ENCODE peak calls at places on chromosomes 3 and 15, in ten cellular contexts. B, U, H, T, K, E, Q, R, C and P are unnamed samples.

GRCh38 chr15:25556136-25556535 is 117.3 kb upstream of the UBE3A start:
- DNase-seq in B (no peak), U (no peak), H (no peak), T (no peak), K (no peak), E (no peak), Q (no peak), R (peak), C (no peak), P (no peak)

GRCh38 chr15:41840673-41841072 is 2.0 kb downstream of the PLA2G4B start:
- DNase-seq in B (no peak), U (no peak), H (no peak), T (peak), K (no peak), E (no peak), Q (no peak), R (no peak), C (no peak), P (no peak)

GRCh38 chr3:188526057-188526456 is 372.1 kb downstream of the LPP start:
- DNase-seq in B (no peak), U (no peak), H (no peak), T (peak), K (no peak), E (no peak), Q (no peak), R (no peak), C (no peak), P (peak)

GRCh38 chr3:24640330-24640877 is 145.8 kb upstream of the THRB start:
- DNase-seq in B (peak), U (no peak), H (no peak), T (peak), K (peak), E (no peak), Q (no peak), R (peak), C (peak), P (peak)

GRCh38 chr15:96421211-96421610 is 90.7 kb downstream of the NR2F2 start:
- DNase-seq in B (no peak), U (no peak), H (no peak), T (no peak), K (no peak), E (no peak), Q (no peak), R (peak), C (no peak), P (no peak)

GRCh38 chr3:191087391-191087790 is 111.7 kb upstream of the OSTN start:
- DNase-seq in B (no peak), U (no peak), H (no peak), T (no peak), K (no peak), E (no peak), Q (no peak), R (no peak), C (no peak), P (peak)

GRCh38 chr15:73052679-73053397 is 575 bp downstream of the NEO1 start:
- DNase-seq in B (peak), U (peak), H (peak), T (peak), K (peak), E (peak), Q (peak), R (peak), C (peak), P (no peak)

GRCh38 chr15:71667228-71667627 is 143.1 kb upstream of the NR2E3 start:
- DNase-seq in B (no peak), U (no peak), H (no peak), T (no peak), K (no peak), E (no peak), Q (no peak), R (no peak), C (no peak), P (no peak)

GRCh38 chr3:170418422-170419300 is at the start of gene CLDN11:
- DNase-seq in B (no peak), U (no peak), H (no peak), T (no peak), K (no peak), E (no peak), Q (peak), R (peak), C (peak), P (peak)

GRCh38 chr3:123338021-123338619 is 110.8 kb downstream of the ADCY5 start:
- DNase-seq in B (no peak), U (no peak), H (no peak), T (peak), K (peak), E (peak), Q (no peak), R (no peak), C (no peak), P (no peak)

GRCh38 chr3:20142517-20142916 is 43.5 kb downstream of the SGO1 start:
- DNase-seq in B (no peak), U (no peak), H (no peak), T (no peak), K (no peak), E (no peak), Q (no peak), R (no peak), C (no peak), P (no peak)

GRCh38 chr15:41585140-41586047 is 26.4 kb downstream of the TYRO3 start:
- DNase-seq in B (no peak), U (no peak), H (no peak), T (peak), K (peak), E (peak), Q (peak), R (peak), C (peak), P (peak)

GRCh38 chr3:53056442-53056841 is 10.6 kb upstream of the SFMBT1 start:
- DNase-seq in B (no peak), U (no peak), H (no peak), T (no peak), K (no peak), E (no peak), Q (no peak), R (peak), C (no peak), P (no peak)

GRCh38 chr3:186142556-186142955 is 33.7 kb upstream of the ETV5 start:
- DNase-seq in B (no peak), U (no peak), H (peak), T (no peak), K (no peak), E (no peak), Q (no peak), R (no peak), C (no peak), P (no peak)

GRCh38 chr3:45547202-45547701 is 47.3 kb upstream of the LIMD1 start:
- DNase-seq in B (no peak), U (no peak), H (no peak), T (no peak), K (peak), E (no peak), Q (no peak), R (no peak), C (no peak), P (peak)

GRCh38 chr15:50778089-50778488 is 12.6 kb upstream of the SPPL2A start:
- DNase-seq in B (no peak), U (no peak), H (no peak), T (peak), K (no peak), E (no peak), Q (no peak), R (no peak), C (no peak), P (no peak)

GRCh38 chr15:39582286-39582976 is 1.6 kb downstream of the THBS1 start:
- DNase-seq in B (no peak), U (no peak), H (no peak), T (no peak), K (peak), E (no peak), Q (peak), R (no peak), C (no peak), P (peak)
- H3K4me3 ChIP-seq in B (no peak), U (peak), H (no peak), T (peak), K (peak), E (no peak), Q (peak), R (peak), C (no peak), P (peak)

DNA sequence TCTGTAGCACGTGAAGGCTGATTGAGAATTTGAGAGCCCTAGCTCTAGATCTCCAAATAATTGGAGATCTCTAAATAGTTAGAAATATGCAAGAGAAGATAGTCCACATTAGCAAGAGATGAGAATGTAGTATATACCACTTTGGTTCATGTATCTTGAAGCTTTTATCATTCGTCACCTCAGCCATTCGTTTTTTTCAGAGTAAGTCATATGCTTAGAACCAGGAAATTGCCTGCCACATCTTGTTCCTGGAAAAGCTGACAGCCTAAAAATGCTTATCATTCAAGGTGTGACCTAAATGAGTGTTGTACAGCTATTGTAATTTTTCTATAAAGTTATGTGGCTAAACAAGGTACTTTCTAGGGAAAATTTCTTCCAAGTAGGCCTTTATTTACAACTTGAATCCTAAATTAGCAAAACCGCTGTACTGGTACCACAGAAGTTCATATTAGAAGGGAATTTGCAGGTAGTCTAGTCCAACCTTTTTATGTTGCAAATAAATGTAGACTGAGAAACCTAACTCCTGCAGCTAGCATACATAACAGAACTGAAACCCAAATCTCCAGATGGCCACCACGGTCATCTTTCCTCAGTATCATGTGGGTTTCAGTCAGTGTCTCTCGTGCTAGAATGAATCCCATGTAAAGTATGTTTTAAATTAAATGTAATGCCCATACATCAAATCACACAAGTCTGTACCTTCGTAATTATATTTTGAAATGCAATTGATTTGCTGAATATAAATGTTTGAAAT is 48.6 kb downstream of the FNDC3B start:
- DNase-seq in B (no peak), U (no peak), H (peak), T (peak), K (peak), E (no peak), Q (no peak), R (no peak), C (no peak), P (no peak)
- H3K4me3 ChIP-seq in B (no peak), U (no peak), H (no peak), T (no peak), K (no peak), E (no peak), Q (no peak), R (no peak), C (no peak), P (no peak)

GRCh38 chr3:122247825-122248185 is 64.3 kb downstream of the CASR start:
- DNase-seq in B (no peak), U (no peak), H (peak), T (no peak), K (no peak), E (no peak), Q (no peak), R (no peak), C (no peak), P (peak)

GRCh38 chr3:122247087-122247824 is 63.8 kb downstream of the CASR start:
- DNase-seq in B (no peak), U (no peak), H (peak), T (no peak), K (no peak), E (no peak), Q (no peak), R (no peak), C (no peak), P (no peak)

GRCh38 chr3:122246214-122246613 is 62.7 kb downstream of the CASR start:
- DNase-seq in B (no peak), U (no peak), H (no peak), T (no peak), K (no peak), E (no peak), Q (no peak), R (no peak), C (no peak), P (no peak)

GRCh38 chr3:122251428-122251827 is 68.0 kb downstream of the CASR start:
- DNase-seq in B (no peak), U (no peak), H (peak), T (no peak), K (no peak), E (no peak), Q (no peak), R (no peak), C (no peak), P (no peak)

DNA sequence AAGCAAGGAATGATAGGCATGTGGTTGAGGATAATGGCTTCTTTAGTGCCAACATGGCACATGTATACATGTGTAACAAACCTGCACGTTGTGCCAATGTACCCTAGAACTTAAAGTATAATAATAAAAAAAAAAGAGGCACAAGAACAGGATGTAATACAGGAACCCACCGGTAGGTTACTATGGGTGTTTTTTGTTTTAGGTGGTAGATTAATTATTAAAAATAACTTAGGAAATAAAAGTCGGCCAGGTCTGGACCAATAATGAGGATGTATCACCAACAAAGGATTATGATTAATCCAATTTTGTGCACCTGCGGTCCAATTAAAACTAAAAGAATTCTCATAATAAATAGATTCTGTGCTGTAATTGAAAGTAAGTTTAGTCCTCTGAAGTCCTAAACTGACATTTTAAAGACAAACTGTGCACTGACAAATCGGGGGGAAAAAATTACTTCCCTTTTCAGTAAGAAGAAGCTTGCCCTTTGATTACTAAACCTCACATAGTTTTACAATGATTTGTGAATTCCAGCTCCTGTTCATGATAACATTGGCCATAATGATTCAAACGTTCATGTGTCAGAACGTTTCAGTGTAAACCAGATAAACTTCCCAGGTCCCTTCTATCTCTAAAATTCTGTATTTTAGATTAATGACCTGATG is 62.2 kb downstream of the CASR start:
- DNase-seq in B (no peak), U (no peak), H (peak), T (peak), K (no peak), E (no peak), Q (no peak), R (no peak), C (no peak), P (peak)
- H3K4me3 ChIP-seq in B (no peak), U (no peak), H (peak), T (no peak), K (no peak), E (peak), Q (no peak), R (no peak), C (peak), P (peak)

GRCh38 chr15:67108122-67108871 is 42.9 kb downstream of the SMAD3 start:
- DNase-seq in B (no peak), U (no peak), H (no peak), T (no peak), K (no peak), E (no peak), Q (peak), R (no peak), C (no peak), P (peak)
- H3K4me3 ChIP-seq in B (no peak), U (no peak), H (no peak), T (no peak), K (no peak), E (no peak), Q (no peak), R (no peak), C (no peak), P (no peak)

GRCh38 chr3:98902341-98902740 is 846 bp upstream of the DCBLD2 start:
- DNase-seq in B (no peak), U (no peak), H (peak), T (no peak), K (no peak), E (no peak), Q (no peak), R (no peak), C (no peak), P (no peak)
- H3K4me3 ChIP-seq in B (peak), U (peak), H (peak), T (no peak), K (peak), E (peak), Q (peak), R (peak), C (peak), P (peak)

GRCh38 chr3:114830652-114831051 is 316.4 kb downstream of the ZBTB20 start:
- DNase-seq in B (no peak), U (no peak), H (no peak), T (peak), K (no peak), E (no peak), Q (no peak), R (no peak), C (no peak), P (no peak)

GRCh38 chr3:114834175-114834940 is 312.7 kb downstream of the ZBTB20 start:
- DNase-seq in B (no peak), U (no peak), H (no peak), T (no peak), K (no peak), E (no peak), Q (no peak), R (no peak), C (no peak), P (no peak)

GRCh38 chr3:114827495-114827894 is 319.6 kb downstream of the ZBTB20 start:
- DNase-seq in B (peak), U (no peak), H (peak), T (peak), K (no peak), E (no peak), Q (no peak), R (peak), C (peak), P (no peak)

GRCh38 chr3:114824014-114824413 is 323.1 kb downstream of the ZBTB20 start:
- DNase-seq in B (no peak), U (no peak), H (no peak), T (no peak), K (no peak), E (no peak), Q (no peak), R (no peak), C (no peak), P (no peak)

DNA sequence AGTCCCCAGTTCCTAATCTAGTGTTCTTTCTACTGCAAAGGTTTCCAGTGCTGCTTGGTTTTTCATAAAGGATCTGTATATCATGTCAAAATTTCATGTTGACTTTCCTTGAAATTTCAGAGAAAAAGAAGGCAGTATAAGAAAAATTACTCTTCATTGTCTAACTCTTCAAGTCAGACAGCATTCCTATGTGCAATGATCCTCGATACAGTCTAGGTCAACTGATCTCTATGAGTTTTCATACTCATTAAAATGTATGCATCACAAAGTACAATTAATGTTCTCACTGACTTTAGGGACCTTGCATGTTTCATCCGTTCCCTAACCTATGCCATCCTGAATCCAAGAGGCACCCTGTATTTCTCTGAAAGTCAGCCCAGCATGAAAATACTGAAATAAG is 317.3 kb downstream of the ZBTB20 start:
- DNase-seq in B (no peak), U (no peak), H (no peak), T (peak), K (no peak), E (no peak), Q (no peak), R (no peak), C (no peak), P (no peak)
- H3K4me3 ChIP-seq in B (no peak), U (no peak), H (no peak), T (no peak), K (no peak), E (no peak), Q (no peak), R (no peak), C (no peak), P (no peak)

DNA sequence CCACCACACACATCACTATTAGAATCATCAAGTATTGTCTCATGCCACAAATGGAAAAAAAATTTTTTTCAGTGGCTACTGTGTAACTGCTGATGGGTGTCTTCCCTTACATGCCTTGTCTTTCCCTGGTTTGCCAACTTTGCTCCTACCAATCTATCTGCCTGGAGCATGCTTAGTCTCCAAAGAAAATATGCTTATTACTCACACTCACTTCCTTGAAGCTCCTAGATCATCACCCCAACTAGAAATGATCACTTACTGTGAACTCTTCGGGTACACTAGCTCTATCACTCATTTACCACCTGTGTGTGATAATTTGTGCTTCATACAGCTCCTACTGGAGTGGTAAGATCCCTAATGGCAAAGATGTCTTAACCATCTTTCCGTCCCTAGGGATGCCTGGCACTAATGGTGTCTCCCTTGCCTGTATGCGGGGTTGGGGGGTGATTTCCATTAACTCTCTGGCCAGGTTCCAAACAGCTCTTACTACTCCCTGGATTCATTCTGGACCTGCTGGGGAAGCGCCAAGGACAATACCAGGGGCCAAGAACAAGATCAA is 799 bp downstream of the VPS33B start:
- DNase-seq in B (no peak), U (no peak), H (peak), T (no peak), K (no peak), E (no peak), Q (no peak), R (no peak), C (peak), P (peak)
- H3K4me3 ChIP-seq in B (peak), U (peak), H (peak), T (peak), K (peak), E (peak), Q (peak), R (peak), C (peak), P (peak)

DNA sequence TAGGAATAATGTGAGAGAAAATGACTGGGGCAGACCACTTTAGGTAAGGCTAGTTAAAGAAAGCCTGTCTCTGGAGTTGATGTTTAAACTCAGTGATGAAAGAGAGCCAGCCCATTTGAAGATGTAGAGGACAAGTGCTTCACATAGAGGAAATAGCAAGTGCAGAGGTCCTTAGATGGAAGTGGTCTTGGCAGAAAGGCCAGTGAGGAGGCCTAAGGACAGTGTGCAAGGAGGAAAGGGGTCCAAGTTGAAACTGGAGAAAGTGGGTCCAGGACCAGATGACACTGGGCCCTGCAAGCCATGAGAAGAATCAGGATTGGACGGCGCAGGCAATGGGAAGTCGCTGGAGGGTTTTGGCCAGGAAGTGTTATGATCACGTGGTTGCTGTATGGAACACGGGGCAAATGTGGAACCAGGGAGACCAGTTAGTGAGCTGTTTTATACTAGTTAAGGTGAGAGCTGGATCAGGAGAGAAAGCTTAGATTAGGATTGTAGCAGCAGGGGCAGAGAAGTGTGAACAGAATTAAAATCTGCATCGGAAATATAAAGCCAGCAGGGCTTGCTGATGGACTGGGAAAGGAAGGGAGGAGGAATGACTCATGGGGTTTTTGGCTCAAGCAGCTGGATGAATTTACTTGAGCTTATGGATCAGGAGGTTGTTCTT is 48.0 kb upstream of the SCAANT1 start:
- DNase-seq in B (peak), U (peak), H (no peak), T (peak), K (peak), E (no peak), Q (no peak), R (no peak), C (peak), P (peak)
- H3K4me3 ChIP-seq in B (peak), U (no peak), H (no peak), T (no peak), K (no peak), E (no peak), Q (peak), R (no peak), C (peak), P (peak)